ENCODE peak calls at places on chromosomes 12 and 14, in nine cellular contexts. N is CD4-positive, alpha-beta T cell; D is stimulated activated CD4-positive, alpha-beta T cell treated with anti-CD3 and anti-CD28 coated beads, Interleukin-2, amount 100 ng/mL, for 24 hours; X is activated CD8-positive, alpha-beta memory T cell treated with anti-CD3 and anti-CD28 coated beads, Interleukin-2, amount 50 U/mL, for 4 hours; U is mesendoderm; F is activated effector memory CD4-positive, alpha-beta T cell treated with anti-CD3 and anti-CD28 coated beads, Interleukin-2, amount 50 U/mL, for 16 hours; H is hypothalamus; T is naive B cell; V is right atrium auricular region. L is an unnamed sample.

GRCh38 chr12:1576410-1577240 is 17.8 kb downstream of the FBXL14 start:
- DNase-seq in N (no peak), D (no peak), X (no peak), U (peak), F (no peak), H (no peak), T (no peak), V (no peak), L (no peak)

GRCh38 chr12:132525833-132526455 is 36.0 kb downstream of the FBRSL1 start:
- DNase-seq in N (no peak), D (no peak), X (no peak), U (no peak), F (no peak), H (peak), T (no peak), V (no peak), L (peak)

GRCh38 chr14:55136241-55136640 is 7.2 kb downstream of the LGALS3 start:
- DNase-seq in N (no peak), D (no peak), X (no peak), U (no peak), F (no peak), H (no peak), T (no peak), V (no peak), L (no peak)

GRCh38 chr14:89121961-89122675 is 294.9 kb downstream of the FOXN3 start:
- DNase-seq in N (no peak), D (no peak), X (no peak), U (peak), F (no peak), H (no peak), T (no peak), V (no peak), L (no peak)

GRCh38 chr12:97984951-97985350 is 522.3 kb downstream of the RMST start:
- DNase-seq in N (no peak), D (no peak), X (no peak), U (no peak), F (no peak), H (no peak), T (no peak), V (no peak), L (peak)

GRCh38 chr14:24429395-24430142 is at the start of the genes CBLN3 and KHNYN:
- DNase-seq in N (peak), D (peak), X (peak), U (peak), F (peak), H (peak), T (peak), V (peak), L (peak)

GRCh38 chr14:72049462-72049861 is 117.2 kb downstream of the RGS6 start:
- DNase-seq in N (no peak), D (peak), X (no peak), U (no peak), F (peak), H (no peak), T (no peak), V (no peak), L (no peak)

GRCh38 chr12:8609061-8609570 is 3.5 kb downstream of the AICDA start:
- DNase-seq in N (no peak), D (no peak), X (no peak), U (peak), F (no peak), H (no peak), T (no peak), V (no peak), L (peak)

GRCh38 chr14:106670006-106670405 is 1143.6 kb downstream of the TMEM121 start:
- DNase-seq in N (no peak), D (no peak), X (no peak), U (no peak), F (no peak), H (no peak), T (no peak), V (no peak), L (no peak)

GRCh38 chr14:99212199-99212598 is 59.8 kb downstream of the BCL11B start:
- DNase-seq in N (no peak), D (no peak), X (no peak), U (no peak), F (no peak), H (no peak), T (no peak), V (no peak), L (no peak)

GRCh38 chr12:69685810-69686209 is 13.3 kb downstream of the BEST3 start:
- DNase-seq in N (no peak), D (no peak), X (no peak), U (no peak), F (no peak), H (no peak), T (no peak), V (no peak), L (no peak)

GRCh38 chr12:2393996-2394395 is 341.2 kb downstream of the CACNA1C start:
- DNase-seq in N (no peak), D (no peak), X (no peak), U (no peak), F (no peak), H (no peak), T (no peak), V (no peak), L (no peak)

GRCh38 chr14:26730929-26731618 is 133.2 kb upstream of the NOVA1 start:
- DNase-seq in N (no peak), D (no peak), X (no peak), U (peak), F (no peak), H (no peak), T (no peak), V (no peak), L (peak)

GRCh38 chr12:59839514-59839913 is 243.7 kb downstream of the SLC16A7 start:
- DNase-seq in N (no peak), D (no peak), X (no peak), U (no peak), F (no peak), H (no peak), T (no peak), V (no peak), L (no peak)

GRCh38 chr14:66426451-66426850 is 59.7 kb upstream of the CCDC196 start:
- DNase-seq in N (no peak), D (no peak), X (no peak), U (no peak), F (no peak), H (no peak), T (no peak), V (no peak), L (no peak)

GRCh38 chr12:46517579-46517962 is 145.0 kb upstream of the SLC38A2 start:
- DNase-seq in N (no peak), D (no peak), X (no peak), U (peak), F (no peak), H (no peak), T (no peak), V (no peak), L (no peak)

GRCh38 chr14:63180017-63180416 is 24.2 kb upstream of the RHOJ start:
- DNase-seq in N (no peak), D (no peak), X (no peak), U (no peak), F (no peak), H (no peak), T (no peak), V (no peak), L (no peak)

GRCh38 chr12:12331244-12331771 is 18.7 kb downstream of the MANSC1 start:
- DNase-seq in N (no peak), D (no peak), X (no peak), U (peak), F (no peak), H (no peak), T (no peak), V (no peak), L (no peak)

GRCh38 chr14:59275668-59276067 is 87.2 kb downstream of the DAAM1 start:
- DNase-seq in N (no peak), D (no peak), X (no peak), U (no peak), F (no peak), H (no peak), T (no peak), V (no peak), L (no peak)

GRCh38 chr12:76680940-76681339 is 83.0 kb upstream of the ZDHHC17 start:
- DNase-seq in N (no peak), D (no peak), X (no peak), U (peak), F (no peak), H (no peak), T (no peak), V (no peak), L (no peak)

GRCh38 chr12:5456025-5456424 is 24.1 kb downstream of the NTF3 start:
- DNase-seq in N (no peak), D (no peak), X (no peak), U (peak), F (no peak), H (no peak), T (no peak), V (no peak), L (no peak)

GRCh38 chr14:53151523-53151866 is 1.6 kb downstream of the DDHD1 start:
- DNase-seq in N (no peak), D (no peak), X (no peak), U (no peak), F (peak), H (no peak), T (no peak), V (no peak), L (peak)

GRCh38 chr12:38152816-38153736 is 163.5 kb upstream of the ALG10B start:
- DNase-seq in N (no peak), D (no peak), X (no peak), U (no peak), F (peak), H (no peak), T (no peak), V (no peak), L (no peak)